ENCODE peak calls at places on chromosomes 12 and 14, in five cellular contexts. H is ascending aorta, W is left lung, F is BJ, L is ovary. B is an unnamed sample. For H3K27me3, the result is how much of the 10 kb centered on the place peaks cover.

GRCh38 chr12:123923038-123923437 is 49.6 kb downstream of the CCDC92 start:
- DNase-seq in H (no peak), W (no peak), F (no peak), L (no peak), B (no peak)

GRCh38 chr12:26119391-26119981 is 5.4 kb downstream of the BHLHE41 start:
- DNase-seq in H (no peak), W (no peak), F (no peak), L (no peak), B (no peak)

GRCh38 chr14:22493143-22493542 is 95.9 kb downstream of the DAD1 start:
- DNase-seq in H (no peak), W (no peak), F (no peak), L (no peak), B (no peak)

GRCh38 chr12:26633591-26634210 is 199.3 kb downstream of the ITPR2 start:
- DNase-seq in H (no peak), W (no peak), F (no peak), L (no peak), B (no peak)

GRCh38 chr12:31265722-31266121 is 60.2 kb downstream of the SINHCAF start:
- DNase-seq in H (no peak), W (no peak), F (no peak), L (no peak), B (no peak)

GRCh38 chr14:104676694-104677505 is 12.5 kb upstream of the INF2 start:
- DNase-seq in H (no peak), W (peak), F (no peak), L (peak), B (no peak)

GRCh38 chr14:24705840-24706239 is 71.8 kb upstream of the GZMB start:
- DNase-seq in H (no peak), W (no peak), F (no peak), L (no peak), B (no peak)

GRCh38 chr14:68952544-68953535 is 26.3 kb downstream of the ACTN1 start:
- DNase-seq in H (no peak), W (no peak), F (peak), L (peak), B (no peak)

GRCh38 chr14:53751650-53752049 is 205.0 kb downstream of the BMP4 start:
- DNase-seq in H (no peak), W (peak), F (no peak), L (no peak), B (no peak)

GRCh38 chr12:4024701-4025419 is 151.7 kb upstream of the PARP11 start:
- DNase-seq in H (no peak), W (no peak), F (no peak), L (no peak), B (no peak)

GRCh38 chr14:64112859-64113258 is 181.3 kb downstream of the ESR2 start:
- DNase-seq in H (no peak), W (no peak), F (no peak), L (no peak), B (no peak)

DNA sequence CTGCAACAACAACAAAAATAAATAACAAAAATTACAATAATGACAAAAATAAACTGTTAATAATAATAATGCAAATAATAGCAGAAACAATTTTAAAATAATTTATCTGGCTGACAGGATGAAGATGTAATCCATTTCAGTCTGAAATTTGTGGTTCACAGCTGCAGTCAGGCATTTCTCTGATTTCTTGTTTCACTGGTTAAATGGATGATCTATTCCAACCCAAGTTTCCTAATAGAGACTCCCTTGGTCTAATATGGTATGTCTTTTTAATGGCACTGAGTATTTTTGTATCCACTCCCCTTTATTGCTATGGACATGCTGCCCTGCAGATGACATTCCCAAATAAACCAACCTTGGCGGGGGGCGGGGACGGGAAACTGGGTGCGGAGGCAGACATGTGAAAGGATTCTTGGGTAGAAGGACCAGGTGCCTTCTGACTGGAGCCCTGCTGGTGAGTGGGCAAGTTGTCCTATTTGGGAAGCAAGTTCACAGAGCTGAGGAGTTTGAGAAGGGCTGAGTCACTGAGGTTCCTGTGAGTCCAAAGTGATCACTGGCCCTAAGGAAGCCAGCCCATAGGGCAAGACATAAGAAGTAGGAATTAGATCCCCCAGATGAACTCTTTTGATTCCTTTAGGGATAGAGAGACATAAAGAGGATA is 14.4 kb downstream of the FOXG1 start:
- DNase-seq in H (no peak), W (no peak), F (no peak), L (no peak), B (no peak)
- H3K27me3 ChIP-seq in H (under half), W (half or more), F (under half), L (under half), B (under half)

DNA sequence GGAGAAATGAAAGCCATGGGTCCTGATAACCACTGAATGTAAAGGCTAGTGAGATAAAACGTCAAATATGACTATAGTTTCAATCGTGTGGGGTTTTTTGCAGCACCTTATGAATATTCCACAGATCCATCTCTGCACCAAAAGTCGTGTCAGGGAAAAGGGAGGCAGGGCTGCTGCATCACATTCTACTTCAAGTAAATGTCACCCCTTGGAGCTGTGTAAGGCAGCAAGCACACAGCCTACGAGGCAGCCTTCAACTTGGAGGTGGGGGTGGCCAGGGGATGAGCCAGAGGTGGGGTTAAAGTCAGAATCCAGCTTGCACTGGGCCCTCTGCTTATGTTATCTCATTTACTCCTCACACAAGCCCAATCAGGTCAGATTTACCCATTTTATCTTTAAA is 90.4 kb downstream of the ARMH4 start:
- DNase-seq in H (no peak), W (no peak), F (no peak), L (no peak), B (no peak)
- H3K27me3 ChIP-seq in H (under half), W (under half), F (under half), L (under half), B (under half)

GRCh38 chr12:114685320-114685781 is 1.4 kb upstream of the TBX3 start:
- DNase-seq in H (no peak), W (no peak), F (no peak), L (no peak), B (no peak)

GRCh38 chr12:114685869-114686268 is 1.9 kb upstream of the TBX3 start:
- DNase-seq in H (no peak), W (no peak), F (no peak), L (no peak), B (no peak)

GRCh38 chr12:114687269-114687605 is 3.3 kb upstream of the TBX3 start:
- DNase-seq in H (no peak), W (no peak), F (no peak), L (no peak), B (no peak)

GRCh38 chr12:114687802-114688201 is 3.8 kb upstream of the TBX3 start:
- DNase-seq in H (no peak), W (no peak), F (no peak), L (no peak), B (no peak)

DNA sequence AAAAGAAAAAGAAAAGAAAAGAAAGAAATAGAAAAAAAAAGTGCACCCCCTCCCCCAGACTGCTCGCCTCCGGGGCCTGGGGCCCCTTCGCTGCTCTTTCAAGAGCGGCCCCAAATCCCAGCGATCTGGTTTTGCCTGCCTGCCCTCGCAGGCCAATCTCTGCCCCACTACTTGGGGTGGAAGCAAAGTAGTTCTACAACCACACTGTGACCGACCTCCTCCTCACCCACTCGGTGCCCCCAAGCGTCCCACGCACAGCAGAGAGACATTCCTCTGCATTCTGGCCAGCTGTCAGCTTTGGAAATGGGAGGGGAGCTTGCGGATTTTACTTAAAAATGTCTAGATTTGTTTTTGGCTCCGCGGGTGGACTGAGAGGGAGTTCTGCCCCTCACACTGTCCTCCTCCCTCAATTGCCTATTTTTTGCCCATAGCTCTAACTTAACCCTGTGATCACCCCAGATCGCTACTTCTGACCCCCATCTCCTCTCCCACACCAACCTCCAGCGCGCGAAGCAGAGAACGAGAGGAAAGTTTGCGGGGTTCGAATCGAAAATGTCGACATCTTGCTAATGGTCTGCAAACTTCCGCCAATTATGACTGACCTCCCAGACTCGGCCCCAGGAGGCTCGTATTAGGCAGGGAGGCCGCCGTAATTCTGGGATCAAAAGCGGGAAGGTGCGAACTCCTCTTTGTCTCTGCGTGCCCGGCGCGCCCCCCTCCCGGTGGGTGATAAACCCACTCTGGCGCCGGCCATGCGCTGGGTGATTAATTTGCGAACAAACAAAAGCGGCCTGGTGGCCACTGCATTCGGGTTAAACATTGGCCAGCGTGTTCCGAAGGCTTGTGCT is 2.7 kb upstream of the TBX3 start:
- DNase-seq in H (no peak), W (no peak), F (no peak), L (no peak), B (no peak)
- H3K27me3 ChIP-seq in H (under half), W (half or more), F (under half), L (under half), B (under half)

DNA sequence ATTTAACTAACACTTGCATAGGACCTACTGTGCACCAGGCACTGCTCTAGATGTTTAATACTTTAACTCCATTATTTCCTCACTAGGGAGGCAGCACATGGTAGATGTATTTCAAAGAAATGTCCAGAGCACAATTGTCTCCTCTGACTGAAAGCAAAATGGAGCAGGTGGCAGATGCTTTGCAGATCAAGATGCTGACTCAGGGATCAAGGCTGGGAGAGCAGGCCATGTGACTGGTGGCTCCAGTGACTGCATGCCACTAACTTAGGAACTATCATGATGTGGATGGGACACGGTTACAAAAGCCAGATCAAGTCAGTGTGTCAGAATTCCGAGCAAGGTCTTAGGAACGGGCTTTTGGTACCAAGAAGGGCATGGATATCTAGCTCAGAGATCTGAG is 28.2 kb downstream of the SERPINA11 start:
- DNase-seq in H (no peak), W (no peak), F (no peak), L (no peak), B (peak)
- H3K27me3 ChIP-seq in H (under half), W (under half), F (under half), L (under half), B (under half)

DNA sequence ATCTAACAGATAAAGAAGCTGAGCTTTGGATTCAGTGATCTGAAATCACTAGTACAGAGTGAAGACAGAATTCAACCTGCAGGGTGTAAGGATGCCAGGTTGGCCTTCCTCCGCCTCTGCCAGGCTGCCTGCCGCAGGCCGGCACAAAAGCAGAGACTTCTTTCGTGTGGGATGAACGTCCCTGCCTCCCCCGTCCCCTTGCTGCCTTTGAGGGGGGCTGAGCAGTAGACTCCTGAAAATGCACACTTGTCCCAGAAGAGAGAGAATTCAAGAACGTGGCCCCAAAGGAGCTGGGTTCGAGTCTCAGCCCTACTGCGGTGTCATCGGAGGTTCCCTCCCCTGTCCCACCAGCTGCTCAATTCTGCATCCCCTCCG is 154.3 kb downstream of the BCL11B start:
- DNase-seq in H (no peak), W (no peak), F (no peak), L (no peak), B (peak)
- H3K27me3 ChIP-seq in H (under half), W (half or more), F (under half), L (under half), B (under half)

GRCh38 chr12:54566792-54567191 is 17.4 kb downstream of the PDE1B start:
- DNase-seq in H (no peak), W (no peak), F (no peak), L (no peak), B (no peak)

GRCh38 chr12:54571857-54572195 is 16.6 kb downstream of the PPP1R1A start:
- DNase-seq in H (no peak), W (no peak), F (no peak), L (no peak), B (no peak)

GRCh38 chr12:54569995-54570531 is 18.4 kb downstream of the PPP1R1A start:
- DNase-seq in H (no peak), W (no peak), F (no peak), L (no peak), B (no peak)

GRCh38 chr12:54571166-54571856 is 17.1 kb downstream of the PPP1R1A start:
- DNase-seq in H (no peak), W (no peak), F (no peak), L (no peak), B (no peak)

DNA sequence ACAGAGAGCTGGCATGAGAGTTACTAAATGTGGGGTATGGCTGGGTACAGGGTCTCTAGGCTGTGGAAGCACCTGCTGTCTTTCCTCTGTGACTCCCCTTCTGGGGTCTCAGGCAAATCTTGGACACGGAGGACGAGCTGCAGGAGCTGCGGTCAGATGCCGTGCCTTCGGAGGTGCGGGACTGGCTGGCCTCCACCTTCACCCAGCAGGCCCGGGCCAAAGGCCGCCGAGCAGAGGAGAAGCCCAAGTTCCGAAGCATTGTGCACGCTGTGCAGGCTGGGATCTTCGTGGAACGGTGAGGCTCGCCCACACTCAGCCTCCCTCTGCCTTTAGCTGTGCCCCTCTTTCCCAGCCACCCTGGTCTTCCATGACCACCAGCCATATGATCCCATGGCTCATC is 19.4 kb downstream of the PPP1R1A start:
- DNase-seq in H (no peak), W (no peak), F (no peak), L (no peak), B (no peak)
- H3K27me3 ChIP-seq in H (under half), W (under half), F (under half), L (under half), B (under half)

B was measured in vagina.